ENCODE peak calls at places on chromosomes 5 and 9, in four cellular contexts. C is HepG2, L is K562, B is H1. T is an unnamed sample.

GRCh38 chr9:127852829-127853228 is 1.6 kb downstream of the ENG start:
- DNase-seq in B (no peak), C (no peak), L (no peak), T (no peak)

GRCh38 chr9:136152931-136153330 is 34.3 kb upstream of the TMEM250 start:
- DNase-seq in B (no peak), L (no peak), C (no peak), T (no peak)

GRCh38 chr5:36199620-36200019 is 42.1 kb downstream of the NADK2 start:
- DNase-seq in B (no peak), L (no peak), C (no peak), T (no peak)

GRCh38 chr5:146644811-146645210 is 128.8 kb upstream of the GPR151 start:
- DNase-seq in B (no peak), C (no peak), L (no peak), T (no peak)

GRCh38 chr5:143113461-143113860 is 290.0 kb downstream of the NR3C1 start:
- DNase-seq in L (no peak), B (no peak), C (no peak), T (no peak)

GRCh38 chr9:4967521-4967920 is 17.6 kb upstream of the JAK2 start:
- DNase-seq in B (no peak), C (no peak), L (no peak), T (no peak)

GRCh38 chr5:6373081-6373846 is 5.1 kb downstream of the MED10 start:
- DNase-seq in L (no peak), C (no peak), B (no peak), T (no peak)

GRCh38 chr9:19246891-19247290 is 16.4 kb downstream of the DENND4C start:
- DNase-seq in B (no peak), L (no peak), C (no peak), T (no peak)

GRCh38 chr5:157603333-157604190 is 28.0 kb upstream of the ADAM19 start:
- DNase-seq in B (no peak), C (peak), L (no peak), T (peak)

GRCh38 chr5:14266686-14267085 is 123.5 kb downstream of the TRIO start:
- DNase-seq in C (no peak), B (no peak), L (peak), T (no peak)

GRCh38 chr5:68232272-68232671 is 16.7 kb downstream of the PIK3R1 start:
- DNase-seq in C (no peak), B (no peak), L (no peak), T (no peak)

GRCh38 chr9:35948451-35948850 is 9.5 kb downstream of the OR2S2 start:
- DNase-seq in C (no peak), B (no peak), L (no peak), T (no peak)

GRCh38 chr5:54013556-54014157 is 296.7 kb downstream of the ARL15 start:
- DNase-seq in C (no peak), B (no peak), L (peak), T (peak)

GRCh38 chr9:91474656-91475055 is 51.0 kb upstream of the NFIL3 start:
- DNase-seq in L (no peak), B (no peak), C (no peak), T (no peak)

GRCh38 chr5:131514316-131515275 is 120.4 kb downstream of the RAPGEF6 start:
- DNase-seq in L (no peak), C (no peak), B (no peak), T (no peak)

GRCh38 chr9:108762348-108763055 is 93.3 kb downstream of the ACTL7B start:
- DNase-seq in B (no peak), L (no peak), C (no peak), T (no peak)

GRCh38 chr5:74492230-74492629 is 148.3 kb downstream of the ENC1 start:
- DNase-seq in B (no peak), C (no peak), L (no peak), T (no peak)

GRCh38 chr9:114501786-114502682 is 3.2 kb downstream of the WHRN start:
- DNase-seq in C (peak), L (peak), B (peak), T (no peak)

GRCh38 chr9:77908293-77908692 is 123.3 kb downstream of the GNAQ start:
- DNase-seq in B (no peak), C (no peak), L (no peak), T (no peak)

GRCh38 chr5:171207256-171207866 is 101.7 kb upstream of the TLX3 start:
- DNase-seq in B (peak), L (peak), C (peak), T (peak)

GRCh38 chr5:13746026-13746425 is 198.5 kb downstream of the DNAH5 start:
- DNase-seq in B (no peak), C (no peak), L (no peak), T (no peak)

GRCh38 chr5:133820516-133820915 is 147.9 kb downstream of the C5orf15 start:
- DNase-seq in C (no peak), B (no peak), L (no peak), T (no peak)

GRCh38 chr9:108836771-108837170 is 19.0 kb downstream of the ACTL7B start:
- DNase-seq in B (no peak), C (no peak), L (no peak), T (no peak)

GRCh38 chr5:72451771-72452505 is 55.3 kb downstream of the ZNF366 start:
- DNase-seq in L (no peak), B (no peak), C (no peak), T (no peak)

GRCh38 chr9:33014665-33015014 is 10.4 kb upstream of the DNAJA1 start:
- DNase-seq in C (peak), B (no peak), L (no peak), T (no peak)

GRCh38 chr9:16197578-16198370 is 644.9 kb downstream of the CCDC171 start:
- DNase-seq in L (no peak), B (no peak), C (no peak), T (no peak)

GRCh38 chr9:20111173-20111843 is 322.5 kb upstream of the SLC24A2 start:
- DNase-seq in C (no peak), L (no peak), B (no peak), T (no peak)

GRCh38 chr5:83095973-83096539 is 18.7 kb downstream of the XRCC4 start:
- DNase-seq in C (peak), L (peak), B (no peak), T (peak)

GRCh38 chr9:124394167-124394566 is 21.1 kb downstream of the PSMB7 start:
- DNase-seq in B (no peak), C (no peak), L (no peak), T (no peak)

GRCh38 chr5:10689391-10690081 is 71.5 kb downstream of the DAP start:
- DNase-seq in B (peak), L (peak), C (no peak), T (no peak)

GRCh38 chr5:126492939-126493338 is 69.7 kb downstream of the GRAMD2B start:
- DNase-seq in C (peak), L (peak), B (no peak), T (no peak)

GRCh38 chr9:131690462-131690861 is 49.4 kb downstream of the RAPGEF1 start:
- DNase-seq in B (no peak), C (no peak), L (no peak), T (no peak)

GRCh38 chr5:139652788-139653241 is 4.7 kb downstream of the CXXC5 start:
- DNase-seq in C (no peak), L (no peak), B (no peak), T (no peak)

GRCh38 chr5:57219386-57219785 is 45.5 kb downstream of the GPBP1 start:
- DNase-seq in L (no peak), B (no peak), C (peak), T (no peak)

GRCh38 chr5:163696270-163696887 is 191.0 kb downstream of the MAT2B start:
- DNase-seq in L (peak), B (peak), C (peak), T (peak)

GRCh38 chr5:5377780-5378179 is 44.7 kb upstream of the ICE1 start:
- DNase-seq in B (no peak), L (no peak), C (no peak), T (no peak)

GRCh38 chr9:103152473-103152872 is 157.3 kb downstream of the CYLC2 start:
- DNase-seq in C (no peak), L (no peak), B (no peak), T (no peak)

GRCh38 chr9:129999123-129999510 is 43.9 kb downstream of the FNBP1 start:
- DNase-seq in B (no peak), L (no peak), C (no peak), T (no peak)
- TF ChIP-seq FOSL1 in B (no peak), L (no peak), C (no peak), T (no peak)

GRCh38 chr9:122221223-122221811 is 7.4 kb downstream of the LHX6 start:
- DNase-seq in L (no peak), B (peak), C (peak), T (no peak)

GRCh38 chr9:122220673-122221222 is 8.0 kb downstream of the LHX6 start:
- DNase-seq in B (no peak), C (no peak), L (no peak), T (no peak)

GRCh38 chr9:122222741-122223140 is 6.0 kb downstream of the LHX6 start:
- DNase-seq in C (no peak), B (peak), L (no peak), T (no peak)

GRCh38 chr9:122225323-122226141 is 3.2 kb downstream of the LHX6 start:
- DNase-seq in L (no peak), C (no peak), B (peak), T (no peak)

DNA sequence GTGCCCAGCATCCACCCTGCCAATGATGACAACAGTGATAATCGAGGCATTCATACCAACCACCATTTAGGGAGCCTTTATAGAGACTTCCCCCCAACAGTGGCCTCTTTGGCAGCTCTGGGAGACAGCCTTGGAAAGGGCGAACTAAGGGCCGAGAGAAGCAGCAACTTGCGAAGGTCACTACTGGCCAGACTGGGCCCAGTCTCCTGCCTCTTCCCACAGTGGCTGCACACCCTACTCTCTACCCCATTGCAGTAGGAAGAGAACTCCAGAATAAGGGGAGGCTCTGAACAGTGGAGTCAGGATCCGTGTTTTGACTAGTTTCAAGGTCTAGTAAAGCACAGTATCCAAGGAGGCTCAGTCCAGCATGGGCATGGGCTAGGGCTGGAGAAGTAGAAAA is 5.3 kb downstream of the LHX6 start:
- DNase-seq in L (no peak), C (no peak), B (peak), T (no peak)
- TF ChIP-seq JUND in L (no peak), C (no peak), B (no peak), T (no peak)

GRCh38 chr9:121213136-121213806 is 11.6 kb upstream of the RAB14 start:
- DNase-seq in C (peak), B (peak), L (peak), T (peak)
- TF ChIP-seq FOSL1 in C (no peak), B (no peak), L (no peak), T (no peak)

GRCh38 chr5:16740476-16740875 is 123.7 kb upstream of the RETREG1 start:
- DNase-seq in B (no peak), C (no peak), L (no peak), T (no peak)

GRCh38 chr5:16741007-16741406 is 124.2 kb upstream of the RETREG1 start:
- DNase-seq in L (no peak), C (peak), B (no peak), T (no peak)

GRCh38 chr5:16740046-16740445 is 123.2 kb upstream of the RETREG1 start:
- DNase-seq in C (no peak), L (no peak), B (no peak), T (no peak)

GRCh38 chr5:16744164-16744880 is 127.5 kb upstream of the RETREG1 start:
- DNase-seq in B (no peak), L (no peak), C (peak), T (no peak)

GRCh38 chr5:16742938-16743337 is 126.1 kb upstream of the RETREG1 start:
- DNase-seq in L (no peak), B (no peak), C (peak), T (no peak)
- TF ChIP-seq JUND in L (no peak), B (no peak), C (no peak), T (no peak)

GRCh38 chr5:130164966-130165365 is 260.7 kb downstream of the CHSY3 start:
- DNase-seq in C (no peak), L (no peak), B (no peak), T (no peak)
- TF ChIP-seq FOSL1 in C (no peak), L (no peak), B (no peak), T (no peak)

GRCh38 chr5:136040746-136041415 is 12.1 kb downstream of the TGFBI start:
- DNase-seq in B (no peak), L (no peak), C (no peak), T (no peak)
- TF ChIP-seq JUND in B (no peak), L (no peak), C (no peak), T (no peak)

DNA sequence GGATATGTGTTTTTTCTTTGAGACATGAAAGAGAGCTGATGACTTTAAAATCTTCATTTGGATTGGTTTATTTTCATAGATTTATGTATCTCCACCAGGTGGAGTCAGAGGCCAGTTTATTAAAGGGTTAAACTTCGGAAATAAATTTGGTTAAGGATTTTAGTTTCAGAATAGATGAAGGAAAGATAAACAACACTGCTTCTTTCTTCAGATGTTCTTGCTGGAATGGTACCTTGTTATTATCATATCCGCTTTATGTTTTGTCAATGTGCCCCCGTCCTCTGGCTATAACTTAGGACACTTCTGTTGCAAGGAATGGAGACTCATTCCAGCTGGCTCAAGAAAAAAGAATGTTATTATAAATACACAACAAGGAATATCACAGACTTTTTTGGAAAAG is 81.2 kb downstream of the ALDH1A1 start:
- DNase-seq in L (no peak), C (peak), B (no peak), T (peak)
- TF ChIP-seq FOSL1 in L (no peak), C (no peak), B (no peak), T (no peak)

GRCh38 chr5:33937700-33938506 is 1.7 kb downstream of the RXFP3 start:
- DNase-seq in B (no peak), L (no peak), C (no peak), T (no peak)

GRCh38 chr5:33936004-33936380 is 194 bp upstream of the RXFP3 start:
- DNase-seq in B (peak), L (peak), C (no peak), T (no peak)

GRCh38 chr5:33938507-33938796 is 2.3 kb downstream of the RXFP3 start:
- DNase-seq in C (no peak), B (no peak), L (no peak), T (no peak)

GRCh38 chr5:33937017-33937699 is 972 bp downstream of the RXFP3 start:
- DNase-seq in C (no peak), L (no peak), B (no peak), T (no peak)

DNA sequence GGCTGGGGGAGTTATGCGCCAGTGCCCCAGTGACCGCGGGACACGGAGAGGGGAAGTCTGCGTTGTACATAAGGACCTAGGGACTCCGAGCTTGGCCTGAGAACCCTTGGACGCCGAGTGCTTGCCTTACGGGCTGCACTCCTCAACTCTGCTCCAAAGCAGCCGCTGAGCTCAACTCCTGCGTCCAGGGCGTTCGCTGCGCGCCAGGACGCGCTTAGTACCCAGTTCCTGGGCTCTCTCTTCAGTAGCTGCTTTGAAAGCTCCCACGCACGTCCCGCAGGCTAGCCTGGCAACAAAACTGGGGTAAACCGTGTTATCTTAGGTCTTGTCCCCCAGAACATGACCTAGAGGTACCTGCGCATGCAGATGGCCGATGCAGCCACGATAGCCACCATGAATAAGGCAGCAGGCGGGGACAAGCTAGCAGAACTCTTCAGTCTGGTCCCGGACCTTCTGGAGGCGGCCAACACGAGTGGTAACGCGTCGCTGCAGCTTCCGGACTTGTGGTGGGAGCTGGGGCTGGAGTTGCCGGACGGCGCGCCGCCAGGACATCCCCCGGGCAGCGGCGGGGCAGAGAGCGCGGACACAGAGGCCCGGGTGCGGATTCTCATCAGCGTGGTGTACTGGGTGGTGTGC is at the start of gene RXFP3:
- DNase-seq in C (no peak), B (peak), L (no peak), T (no peak)
- TF ChIP-seq JUND in C (no peak), B (no peak), L (no peak), T (no peak)

T was measured in HCT116.